ENCODE peak calls at places on chromosomes 5 and 9, in ten cellular contexts. One of them, this sample, is unnamed.

GRCh38 chr5:171984748-171985419 is 21.6 kb downstream of the FBXW11 start:
- DNase-seq in MM.1S: no peak
- DNase-seq in LNCaP clone FGC: no peak
- DNase-seq in OCI-LY7: no peak
- DNase-seq in fibroblast of mammary gland: peak
- DNase-seq in Peyer's patch: no peak
- DNase-seq in suprapubic skin: no peak
- DNase-seq in coronary artery: no peak
- DNase-seq in pancreas: no peak
- DNase-seq in choroid plexus epithelial cell: peak
- DNase-seq in this sample: no peak

GRCh38 chr9:126233175-126233574 is 93.5 kb upstream of the MVB12B start:
- DNase-seq in MM.1S: no peak
- DNase-seq in LNCaP clone FGC: no peak
- DNase-seq in OCI-LY7: no peak
- DNase-seq in fibroblast of mammary gland: no peak
- DNase-seq in Peyer's patch: no peak
- DNase-seq in suprapubic skin: no peak
- DNase-seq in coronary artery: no peak
- DNase-seq in pancreas: no peak
- DNase-seq in choroid plexus epithelial cell: no peak
- DNase-seq in this sample: peak

GRCh38 chr9:70438341-70438924 is 24.0 kb upstream of the KLF9 start:
- DNase-seq in MM.1S: no peak
- DNase-seq in LNCaP clone FGC: no peak
- DNase-seq in OCI-LY7: no peak
- DNase-seq in fibroblast of mammary gland: peak
- DNase-seq in Peyer's patch: peak
- DNase-seq in suprapubic skin: peak
- DNase-seq in coronary artery: peak
- DNase-seq in pancreas: no peak
- DNase-seq in choroid plexus epithelial cell: peak
- DNase-seq in this sample: no peak

GRCh38 chr5:87155076-87155475 is 112.6 kb upstream of the RASA1 start:
- DNase-seq in MM.1S: no peak
- DNase-seq in LNCaP clone FGC: no peak
- DNase-seq in OCI-LY7: no peak
- DNase-seq in fibroblast of mammary gland: no peak
- DNase-seq in Peyer's patch: no peak
- DNase-seq in suprapubic skin: no peak
- DNase-seq in coronary artery: no peak
- DNase-seq in pancreas: no peak
- DNase-seq in choroid plexus epithelial cell: no peak
- DNase-seq in this sample: no peak

GRCh38 chr9:35980289-35981011 is 22.5 kb upstream of the OR2S2 start:
- DNase-seq in MM.1S: no peak
- DNase-seq in LNCaP clone FGC: peak
- DNase-seq in OCI-LY7: no peak
- DNase-seq in fibroblast of mammary gland: no peak
- DNase-seq in Peyer's patch: no peak
- DNase-seq in suprapubic skin: no peak
- DNase-seq in coronary artery: no peak
- DNase-seq in pancreas: no peak
- DNase-seq in choroid plexus epithelial cell: no peak
- DNase-seq in this sample: no peak

GRCh38 chr9:92463989-92464388 is 18.3 kb downstream of the ASPN start:
- DNase-seq in MM.1S: no peak
- DNase-seq in LNCaP clone FGC: no peak
- DNase-seq in OCI-LY7: no peak
- DNase-seq in fibroblast of mammary gland: peak
- DNase-seq in Peyer's patch: no peak
- DNase-seq in suprapubic skin: no peak
- DNase-seq in coronary artery: no peak
- DNase-seq in pancreas: no peak
- DNase-seq in choroid plexus epithelial cell: peak
- DNase-seq in this sample: no peak

GRCh38 chr5:9621379-9621903 is 8.7 kb downstream of the TAS2R1 start:
- DNase-seq in MM.1S: no peak
- DNase-seq in LNCaP clone FGC: no peak
- DNase-seq in OCI-LY7: no peak
- DNase-seq in fibroblast of mammary gland: peak
- DNase-seq in Peyer's patch: no peak
- DNase-seq in suprapubic skin: no peak
- DNase-seq in coronary artery: no peak
- DNase-seq in pancreas: no peak
- DNase-seq in choroid plexus epithelial cell: peak
- DNase-seq in this sample: no peak

GRCh38 chr9:8845376-8845775 is 1045.8 kb upstream of the DMAC1 start:
- DNase-seq in MM.1S: no peak
- DNase-seq in LNCaP clone FGC: no peak
- DNase-seq in OCI-LY7: no peak
- DNase-seq in fibroblast of mammary gland: no peak
- DNase-seq in Peyer's patch: no peak
- DNase-seq in suprapubic skin: no peak
- DNase-seq in coronary artery: no peak
- DNase-seq in pancreas: no peak
- DNase-seq in choroid plexus epithelial cell: no peak
- DNase-seq in this sample: no peak

GRCh38 chr5:88837817-88838216 is 45.2 kb downstream of the MEF2C start:
- DNase-seq in MM.1S: no peak
- DNase-seq in LNCaP clone FGC: no peak
- DNase-seq in OCI-LY7: no peak
- DNase-seq in fibroblast of mammary gland: no peak
- DNase-seq in Peyer's patch: no peak
- DNase-seq in suprapubic skin: no peak
- DNase-seq in coronary artery: no peak
- DNase-seq in pancreas: no peak
- DNase-seq in choroid plexus epithelial cell: no peak
- DNase-seq in this sample: no peak

GRCh38 chr5:88838500-88838899 is 44.5 kb downstream of the MEF2C start:
- DNase-seq in MM.1S: no peak
- DNase-seq in LNCaP clone FGC: no peak
- DNase-seq in OCI-LY7: no peak
- DNase-seq in fibroblast of mammary gland: no peak
- DNase-seq in Peyer's patch: no peak
- DNase-seq in suprapubic skin: no peak
- DNase-seq in coronary artery: no peak
- DNase-seq in pancreas: no peak
- DNase-seq in choroid plexus epithelial cell: no peak
- DNase-seq in this sample: no peak

GRCh38 chr5:88841212-88841611 is 41.8 kb downstream of the MEF2C start:
- DNase-seq in MM.1S: no peak
- DNase-seq in LNCaP clone FGC: no peak
- DNase-seq in OCI-LY7: no peak
- DNase-seq in fibroblast of mammary gland: no peak
- DNase-seq in Peyer's patch: no peak
- DNase-seq in suprapubic skin: no peak
- DNase-seq in coronary artery: no peak
- DNase-seq in pancreas: no peak
- DNase-seq in choroid plexus epithelial cell: no peak
- DNase-seq in this sample: no peak

GRCh38 chr5:88840497-88840896 is 42.5 kb downstream of the MEF2C start:
- DNase-seq in MM.1S: no peak
- DNase-seq in LNCaP clone FGC: no peak
- DNase-seq in OCI-LY7: no peak
- DNase-seq in fibroblast of mammary gland: no peak
- DNase-seq in Peyer's patch: no peak
- DNase-seq in suprapubic skin: no peak
- DNase-seq in coronary artery: no peak
- DNase-seq in pancreas: no peak
- DNase-seq in choroid plexus epithelial cell: no peak
- DNase-seq in this sample: no peak

DNA sequence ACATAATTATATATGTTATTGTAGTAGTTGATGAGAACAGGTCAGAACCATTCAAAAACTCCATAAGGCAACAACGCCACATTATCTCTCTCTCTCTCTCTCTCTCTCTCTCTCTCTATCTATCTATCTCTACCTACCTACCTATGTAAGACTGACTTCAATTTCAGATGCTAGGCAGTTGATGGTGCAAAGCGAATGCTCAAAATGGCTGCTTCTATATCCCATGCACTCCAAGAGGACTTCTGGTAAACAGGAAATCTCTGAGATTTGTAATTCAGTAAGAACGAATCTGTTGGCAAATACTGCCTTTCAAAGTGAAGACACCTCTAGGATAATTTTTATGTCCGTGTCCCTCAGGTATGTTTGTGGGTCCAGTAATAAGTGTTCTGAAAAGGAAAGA is 43.7 kb downstream of the MEF2C start:
- DNase-seq in MM.1S: no peak
- DNase-seq in LNCaP clone FGC: no peak
- DNase-seq in OCI-LY7: no peak
- DNase-seq in fibroblast of mammary gland: no peak
- DNase-seq in Peyer's patch: no peak
- DNase-seq in suprapubic skin: no peak
- DNase-seq in coronary artery: no peak
- DNase-seq in pancreas: no peak
- DNase-seq in choroid plexus epithelial cell: no peak
- DNase-seq in this sample: no peak
- TF ChIP-seq CTCF in MM.1S: no peak
- TF ChIP-seq CTCF in LNCaP clone FGC: no peak
- TF ChIP-seq CTCF in OCI-LY7: no peak
- TF ChIP-seq CTCF in fibroblast of mammary gland: no peak
- TF ChIP-seq CTCF in Peyer's patch: no peak
- TF ChIP-seq CTCF in suprapubic skin: no peak
- TF ChIP-seq CTCF in coronary artery: no peak
- TF ChIP-seq CTCF in pancreas: no peak
- TF ChIP-seq CTCF in choroid plexus epithelial cell: no peak
- TF ChIP-seq CTCF in this sample: no peak

DNA sequence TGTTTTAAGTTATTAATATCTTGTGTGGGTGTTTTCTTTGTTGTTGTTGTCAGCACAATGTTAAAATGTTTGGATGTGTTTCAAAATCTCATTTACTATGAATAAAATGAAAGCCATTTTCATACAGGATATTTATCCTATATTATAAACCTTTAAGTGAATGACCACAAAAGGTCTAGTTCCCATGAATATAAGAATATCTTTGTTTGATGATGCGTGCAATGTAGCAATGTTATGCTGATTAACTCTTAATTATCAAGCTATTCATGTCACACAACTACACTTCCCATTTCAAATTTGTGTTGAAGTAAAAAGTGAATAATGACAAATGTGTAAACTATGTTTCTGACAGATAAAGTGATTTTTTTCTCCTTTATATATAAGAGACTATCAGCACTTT is 59.8 kb downstream of the MEF2C start:
- DNase-seq in MM.1S: no peak
- DNase-seq in LNCaP clone FGC: no peak
- DNase-seq in OCI-LY7: no peak
- DNase-seq in fibroblast of mammary gland: no peak
- DNase-seq in Peyer's patch: no peak
- DNase-seq in suprapubic skin: no peak
- DNase-seq in coronary artery: no peak
- DNase-seq in pancreas: no peak
- DNase-seq in choroid plexus epithelial cell: no peak
- DNase-seq in this sample: no peak
- H3K4me3 ChIP-seq in MM.1S: peak
- H3K4me3 ChIP-seq in LNCaP clone FGC: no peak
- H3K4me3 ChIP-seq in OCI-LY7: no peak
- H3K4me3 ChIP-seq in fibroblast of mammary gland: no peak
- H3K4me3 ChIP-seq in Peyer's patch: no peak
- H3K4me3 ChIP-seq in suprapubic skin: no peak
- H3K4me3 ChIP-seq in coronary artery: no peak
- H3K4me3 ChIP-seq in pancreas: no peak
- H3K4me3 ChIP-seq in choroid plexus epithelial cell: no peak
- H3K4me3 ChIP-seq in this sample: no peak

GRCh38 chr9:1743121-1743710 is 271.9 kb upstream of the SMARCA2 start:
- DNase-seq in MM.1S: no peak
- DNase-seq in LNCaP clone FGC: no peak
- DNase-seq in OCI-LY7: no peak
- DNase-seq in fibroblast of mammary gland: no peak
- DNase-seq in Peyer's patch: no peak
- DNase-seq in suprapubic skin: no peak
- DNase-seq in coronary artery: no peak
- DNase-seq in pancreas: no peak
- DNase-seq in choroid plexus epithelial cell: no peak
- DNase-seq in this sample: no peak
- TF ChIP-seq CTCF in MM.1S: no peak
- TF ChIP-seq CTCF in LNCaP clone FGC: no peak
- TF ChIP-seq CTCF in OCI-LY7: no peak
- TF ChIP-seq CTCF in fibroblast of mammary gland: no peak
- TF ChIP-seq CTCF in Peyer's patch: no peak
- TF ChIP-seq CTCF in suprapubic skin: no peak
- TF ChIP-seq CTCF in coronary artery: no peak
- TF ChIP-seq CTCF in pancreas: no peak
- TF ChIP-seq CTCF in choroid plexus epithelial cell: no peak
- TF ChIP-seq CTCF in this sample: no peak

GRCh38 chr9:134367796-134368490 is 41.7 kb downstream of the RXRA start:
- DNase-seq in MM.1S: peak
- DNase-seq in LNCaP clone FGC: peak
- DNase-seq in OCI-LY7: no peak
- DNase-seq in fibroblast of mammary gland: no peak
- DNase-seq in Peyer's patch: no peak
- DNase-seq in suprapubic skin: no peak
- DNase-seq in coronary artery: no peak
- DNase-seq in pancreas: no peak
- DNase-seq in choroid plexus epithelial cell: no peak
- DNase-seq in this sample: no peak

GRCh38 chr9:134365115-134365596 is 38.9 kb downstream of the RXRA start:
- DNase-seq in MM.1S: no peak
- DNase-seq in LNCaP clone FGC: no peak
- DNase-seq in OCI-LY7: no peak
- DNase-seq in fibroblast of mammary gland: no peak
- DNase-seq in Peyer's patch: no peak
- DNase-seq in suprapubic skin: no peak
- DNase-seq in coronary artery: no peak
- DNase-seq in pancreas: no peak
- DNase-seq in choroid plexus epithelial cell: no peak
- DNase-seq in this sample: no peak

GRCh38 chr9:134365791-134366222 is 39.6 kb downstream of the RXRA start:
- DNase-seq in MM.1S: no peak
- DNase-seq in LNCaP clone FGC: peak
- DNase-seq in OCI-LY7: no peak
- DNase-seq in fibroblast of mammary gland: peak
- DNase-seq in Peyer's patch: no peak
- DNase-seq in suprapubic skin: peak
- DNase-seq in coronary artery: peak
- DNase-seq in pancreas: no peak
- DNase-seq in choroid plexus epithelial cell: peak
- DNase-seq in this sample: peak

GRCh38 chr9:134367061-134367460 is 40.8 kb downstream of the RXRA start:
- DNase-seq in MM.1S: no peak
- DNase-seq in LNCaP clone FGC: no peak
- DNase-seq in OCI-LY7: no peak
- DNase-seq in fibroblast of mammary gland: no peak
- DNase-seq in Peyer's patch: no peak
- DNase-seq in suprapubic skin: no peak
- DNase-seq in coronary artery: no peak
- DNase-seq in pancreas: no peak
- DNase-seq in choroid plexus epithelial cell: no peak
- DNase-seq in this sample: no peak

DNA sequence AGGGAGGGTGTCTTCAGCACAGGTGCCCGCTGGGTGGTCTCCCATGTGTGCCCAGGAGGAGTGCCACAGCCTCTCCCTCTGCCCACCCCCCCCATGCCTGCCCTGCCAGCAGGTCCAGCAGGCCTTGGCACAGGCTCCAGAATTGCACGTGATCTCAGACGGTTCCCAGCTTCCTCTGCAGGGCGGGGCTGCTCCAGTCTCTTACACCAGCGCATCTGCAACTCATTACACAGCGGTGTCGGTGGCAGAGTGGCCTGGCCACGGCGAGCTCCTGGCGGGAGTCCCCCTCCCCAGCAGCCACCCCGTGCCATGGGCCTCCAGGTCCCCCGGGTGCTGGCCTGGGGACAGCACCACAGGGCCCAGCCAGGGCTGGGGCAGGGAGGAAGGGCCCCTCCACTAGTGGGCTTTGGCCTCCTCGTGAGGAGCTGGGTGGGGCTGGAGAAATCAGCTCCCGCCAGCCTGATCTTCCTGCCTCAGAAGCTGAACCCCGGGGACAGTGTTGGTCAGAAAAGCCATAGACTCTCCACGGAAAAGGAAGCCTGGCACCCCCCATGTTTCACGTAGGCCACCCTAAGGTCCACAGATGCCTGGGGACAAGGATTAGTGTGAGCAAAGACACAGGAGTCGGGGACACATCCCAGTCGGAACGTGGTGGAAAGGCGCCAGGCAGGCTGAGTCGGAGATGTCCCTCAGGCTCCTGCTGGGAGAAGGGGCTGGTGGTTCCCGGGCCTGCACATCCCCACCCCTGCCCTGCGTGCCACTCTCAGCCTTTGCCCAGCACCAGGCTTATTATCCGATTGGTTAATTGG is 40.2 kb downstream of the RXRA start:
- DNase-seq in MM.1S: no peak
- DNase-seq in LNCaP clone FGC: peak
- DNase-seq in OCI-LY7: no peak
- DNase-seq in fibroblast of mammary gland: peak
- DNase-seq in Peyer's patch: peak
- DNase-seq in suprapubic skin: peak
- DNase-seq in coronary artery: peak
- DNase-seq in pancreas: peak
- DNase-seq in choroid plexus epithelial cell: peak
- DNase-seq in this sample: peak
- H3K4me3 ChIP-seq in MM.1S: no peak
- H3K4me3 ChIP-seq in LNCaP clone FGC: peak
- H3K4me3 ChIP-seq in OCI-LY7: no peak
- H3K4me3 ChIP-seq in fibroblast of mammary gland: peak
- H3K4me3 ChIP-seq in Peyer's patch: peak
- H3K4me3 ChIP-seq in suprapubic skin: peak
- H3K4me3 ChIP-seq in coronary artery: peak
- H3K4me3 ChIP-seq in pancreas: no peak
- H3K4me3 ChIP-seq in choroid plexus epithelial cell: no peak
- H3K4me3 ChIP-seq in this sample: no peak

This sample was measured in lower leg skin.